ENCODE peak calls at places on chromosomes 13 and 19, in five cellular contexts. W is tibial nerve, G is lower leg skin, F is testis, L is heart left ventricle. P is an unnamed sample.

GRCh38 chr13:27298849-27299248 is 28.2 kb downstream of the RASL11A start:
- DNase-seq in W (no peak), G (no peak), F (no peak), L (no peak), P (no peak)

GRCh38 chr13:87671824-87672603 is 843 bp downstream of the SLITRK5 start:
- DNase-seq in W (no peak), G (no peak), F (no peak), L (no peak), P (peak)

GRCh38 chr19:5775668-5776309 is 8.8 kb downstream of the PRR22 start:
- DNase-seq in W (no peak), G (no peak), F (no peak), L (no peak), P (no peak)

GRCh38 chr19:32422435-32422834 is 16.9 kb downstream of the DPY19L3 start:
- DNase-seq in W (no peak), G (no peak), F (no peak), L (no peak), P (no peak)

GRCh38 chr19:49816616-49817015 is 1.5 kb upstream of the MED25 start:
- DNase-seq in W (no peak), G (no peak), F (no peak), L (no peak), P (no peak)

GRCh38 chr13:20714563-20715339 is 11.3 kb downstream of the IL17D start:
- DNase-seq in W (peak), G (peak), F (peak), L (peak), P (no peak)

GRCh38 chr13:22717036-22717435 is 463.7 kb upstream of the SGCG start:
- DNase-seq in W (no peak), G (no peak), F (peak), L (no peak), P (no peak)

GRCh38 chr19:56403261-56403660 is 871 bp upstream of the ZNF583 start:
- DNase-seq in W (no peak), G (no peak), F (no peak), L (no peak), P (no peak)

GRCh38 chr19:2229103-2230028 is 6.8 kb downstream of the PLEKHJ1 start:
- DNase-seq in W (no peak), G (no peak), F (no peak), L (no peak), P (no peak)

GRCh38 chr19:38539751-38540150 is 78.0 kb downstream of the MAP4K1 start:
- DNase-seq in W (no peak), G (no peak), F (no peak), L (no peak), P (no peak)

GRCh38 chr19:56066152-56067023 is 54.7 kb downstream of the ZNF787 start:
- DNase-seq in W (no peak), G (no peak), F (peak), L (peak), P (peak)

GRCh38 chr19:39405930-39406655 is 554 bp upstream of the ZFP36 start:
- DNase-seq in W (peak), G (no peak), F (peak), L (peak), P (peak)

DNA sequence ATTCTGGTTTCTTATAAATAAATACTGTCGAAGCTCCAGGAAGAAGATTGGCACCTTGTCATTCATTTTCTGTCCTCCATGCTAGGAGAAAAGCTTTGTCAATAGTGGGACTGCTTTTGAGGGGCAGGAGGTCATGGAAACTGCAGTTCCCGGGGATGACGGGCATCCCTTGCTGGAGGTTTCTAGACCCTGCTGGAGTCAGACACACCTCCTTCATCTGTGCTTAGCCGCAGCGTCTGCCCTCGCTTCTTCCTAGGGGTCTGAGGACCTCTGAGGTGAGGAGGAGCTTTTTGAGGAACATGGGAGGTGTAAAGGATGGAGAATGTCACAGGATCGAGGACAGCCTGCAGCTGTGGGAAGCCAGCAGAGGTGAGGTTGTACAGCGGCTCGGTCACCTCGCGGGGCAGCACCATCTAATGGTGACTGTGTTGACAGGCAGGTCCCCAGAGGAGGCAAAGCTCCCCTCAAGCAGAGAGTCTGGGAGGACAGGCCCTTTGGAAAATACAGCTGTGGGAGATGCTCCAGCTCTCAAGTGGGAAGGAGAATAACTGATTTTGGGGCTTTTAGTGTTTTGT is 172.7 kb upstream of the RNF113B start:
- DNase-seq in W (no peak), G (no peak), F (peak), L (no peak), P (no peak)
- TF ChIP-seq CTCF in W (no peak), G (no peak), F (no peak), L (peak), P (no peak)

DNA sequence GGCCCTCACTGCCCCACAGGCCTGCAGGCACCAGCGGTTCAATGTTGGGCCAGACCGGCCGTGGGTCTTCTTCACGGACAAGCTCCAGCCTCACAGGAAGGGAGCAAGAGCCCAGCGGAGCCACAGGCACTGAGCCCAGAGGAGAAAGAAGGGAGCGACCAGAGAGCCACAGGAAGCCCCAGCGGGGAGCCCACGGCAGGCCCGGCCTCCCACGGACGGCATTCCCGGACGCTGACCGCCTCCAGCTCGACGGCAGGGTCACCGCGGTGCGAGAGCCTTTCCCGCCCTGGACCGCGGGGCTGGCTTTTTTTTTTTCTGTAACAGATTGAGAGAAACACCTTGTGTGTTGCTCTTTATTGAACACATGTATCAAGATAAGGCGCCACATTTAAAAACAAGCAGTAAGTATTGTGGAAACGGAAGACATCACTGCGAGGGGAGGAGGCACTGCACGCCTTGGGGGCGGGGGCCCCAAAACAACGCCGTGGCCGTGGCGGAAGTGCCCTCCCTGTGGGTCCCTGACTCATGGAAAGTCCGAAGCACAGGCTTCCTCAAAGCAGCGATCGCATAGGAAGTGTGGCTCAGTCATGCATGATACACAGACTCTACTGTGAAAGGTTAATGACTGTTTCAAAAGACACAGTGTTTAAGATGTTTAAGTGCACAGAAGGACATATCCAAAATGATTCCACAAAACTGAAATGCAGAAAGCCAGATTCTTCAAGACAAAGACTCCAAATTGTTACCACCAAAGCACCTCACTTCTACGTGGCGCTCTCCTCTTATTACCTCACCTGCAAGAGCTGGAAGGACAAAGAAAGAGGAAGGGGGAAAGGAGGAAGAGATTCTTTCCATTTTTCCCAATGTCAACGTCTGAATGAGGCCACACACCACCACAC is 3.5 kb downstream of the RASA3 start:
- DNase-seq in W (peak), G (peak), F (peak), L (peak), P (peak)
- TF ChIP-seq POLR2A in W (peak), G (no peak), F (no peak), L (peak), P (no peak)

DNA sequence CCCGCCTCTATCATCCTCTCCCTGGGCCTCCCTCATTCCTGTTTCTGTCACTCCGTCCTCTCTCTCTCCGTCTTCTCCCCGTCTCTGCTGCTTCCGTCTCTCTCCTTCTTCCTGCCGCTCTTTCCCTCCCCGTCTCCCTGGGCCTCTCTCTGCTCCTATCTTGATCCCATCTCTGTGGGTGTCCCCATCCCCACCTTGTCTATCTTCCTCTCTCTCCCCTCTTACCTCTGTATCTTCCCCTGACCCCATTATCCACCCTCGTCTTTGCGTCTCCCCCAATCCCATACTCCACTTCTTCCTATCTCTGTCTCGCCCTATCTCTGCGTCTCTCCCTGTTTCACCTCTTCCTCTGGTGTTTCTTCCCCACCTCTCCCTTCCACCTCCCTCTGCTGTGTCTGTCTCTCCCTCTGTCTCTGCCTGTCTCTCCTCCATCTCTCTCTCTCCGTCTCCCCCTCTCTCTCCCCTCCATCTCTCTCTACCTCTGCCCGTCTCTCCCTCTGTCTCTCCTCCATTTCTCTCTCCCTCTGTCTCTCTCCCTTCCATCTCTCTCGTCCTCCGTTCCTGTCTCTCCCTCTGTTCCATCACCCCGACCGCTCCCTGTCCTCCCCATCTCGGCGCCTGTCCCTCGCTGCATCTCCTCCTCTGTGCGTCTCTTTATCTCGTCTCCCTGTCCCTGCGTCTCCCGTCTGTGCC is 4.3 kb downstream of the GRIN2D start:
- DNase-seq in W (no peak), G (no peak), F (no peak), L (no peak), P (no peak)
- H3K4me3 ChIP-seq in W (peak), G (peak), F (peak), L (peak), P (peak)

DNA sequence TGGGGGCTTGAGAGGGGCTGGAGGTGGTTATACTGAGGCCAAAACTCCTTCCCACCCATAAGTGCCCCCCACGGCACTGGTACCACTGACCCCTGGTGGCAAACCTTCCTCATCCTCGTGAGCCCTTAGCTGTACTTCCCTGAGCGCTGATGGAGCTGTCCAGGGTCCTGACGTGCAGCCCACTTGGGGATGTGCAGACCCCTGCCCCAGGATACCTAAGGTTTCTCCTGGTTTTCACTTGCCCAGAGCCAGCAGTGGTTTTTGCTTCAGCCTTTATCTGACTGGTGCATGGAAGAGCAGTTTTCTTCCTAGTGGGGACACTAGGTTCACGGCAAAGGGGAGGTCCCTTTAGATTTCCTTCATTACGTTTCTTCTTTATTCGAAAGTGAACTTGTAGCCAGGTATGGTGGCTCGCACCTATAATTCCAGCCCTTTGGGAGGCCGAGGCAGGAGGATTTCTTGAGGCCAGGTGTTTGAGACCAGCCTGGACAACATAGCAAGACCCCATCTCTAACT is 28.7 kb upstream of the KCTD15 start:
- DNase-seq in W (no peak), G (no peak), F (peak), L (no peak), P (no peak)
- TF ChIP-seq CTCF in W (no peak), G (no peak), F (no peak), L (no peak), P (no peak)

GRCh38 chr19:41893899-41894298 is 10.9 kb downstream of the ARHGEF1 start:
- DNase-seq in W (no peak), G (no peak), F (no peak), L (no peak), P (no peak)

GRCh38 chr19:41888926-41889325 is 5.9 kb downstream of the ARHGEF1 start:
- DNase-seq in W (no peak), G (no peak), F (no peak), L (no peak), P (no peak)

GRCh38 chr19:41894350-41894749 is 11.4 kb downstream of the ARHGEF1 start:
- DNase-seq in W (no peak), G (no peak), F (no peak), L (no peak), P (no peak)

GRCh38 chr19:41889896-41890295 is 6.9 kb downstream of the ARHGEF1 start:
- DNase-seq in W (no peak), G (no peak), F (no peak), L (no peak), P (no peak)

DNA sequence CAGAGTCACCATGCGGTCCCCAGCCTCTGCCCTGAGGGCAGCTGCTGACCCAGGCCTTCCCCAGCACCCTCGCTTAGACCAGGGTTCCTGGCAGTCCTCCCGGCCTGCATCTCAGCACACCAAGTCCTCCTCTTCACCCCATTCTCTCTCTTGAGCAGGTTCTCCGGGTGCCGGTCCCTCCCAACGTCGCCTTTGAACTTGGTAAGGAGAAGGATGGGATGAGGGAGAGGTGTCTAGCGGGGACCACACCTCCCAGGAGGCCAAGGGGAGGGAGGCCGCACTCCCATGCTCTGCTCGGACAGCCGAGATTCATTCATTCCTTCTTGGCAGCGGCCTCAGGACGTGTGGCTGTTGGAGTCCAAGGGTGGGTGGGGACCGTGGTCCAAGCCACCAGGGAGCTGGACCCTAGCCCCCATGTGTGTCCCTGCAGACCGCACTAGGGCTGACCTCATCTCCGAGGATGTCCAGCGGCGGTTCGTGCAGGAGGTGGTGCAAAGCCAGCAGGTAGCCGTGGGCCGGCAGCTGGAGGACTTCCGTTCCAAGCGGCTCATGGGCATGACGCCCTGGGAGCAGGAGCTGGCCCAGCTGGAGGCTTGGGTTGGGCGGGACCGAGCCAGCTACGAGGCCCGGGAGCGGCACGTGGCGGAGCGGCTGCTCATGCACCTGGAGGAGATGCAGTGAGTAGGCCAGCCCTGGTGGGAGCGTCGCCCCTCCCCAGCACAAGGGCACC is 9.4 kb downstream of the ARHGEF1 start:
- DNase-seq in W (no peak), G (no peak), F (no peak), L (no peak), P (no peak)
- TF ChIP-seq POLR2A in W (no peak), G (no peak), F (no peak), L (no peak), P (no peak)

GRCh38 chr19:51570962-51571575 is at the start of gene ZNF175:
- DNase-seq in W (peak), G (peak), F (peak), L (peak), P (peak)

GRCh38 chr19:51572415-51572814 is 1.3 kb downstream of the ZNF175 start:
- DNase-seq in W (no peak), G (no peak), F (no peak), L (no peak), P (no peak)

GRCh38 chr19:51572908-51573307 is 1.8 kb downstream of the ZNF175 start:
- DNase-seq in W (no peak), G (no peak), F (no peak), L (no peak), P (no peak)

GRCh38 chr19:51571599-51571998 is 516 bp downstream of the ZNF175 start:
- DNase-seq in W (no peak), G (no peak), F (no peak), L (no peak), P (no peak)

DNA sequence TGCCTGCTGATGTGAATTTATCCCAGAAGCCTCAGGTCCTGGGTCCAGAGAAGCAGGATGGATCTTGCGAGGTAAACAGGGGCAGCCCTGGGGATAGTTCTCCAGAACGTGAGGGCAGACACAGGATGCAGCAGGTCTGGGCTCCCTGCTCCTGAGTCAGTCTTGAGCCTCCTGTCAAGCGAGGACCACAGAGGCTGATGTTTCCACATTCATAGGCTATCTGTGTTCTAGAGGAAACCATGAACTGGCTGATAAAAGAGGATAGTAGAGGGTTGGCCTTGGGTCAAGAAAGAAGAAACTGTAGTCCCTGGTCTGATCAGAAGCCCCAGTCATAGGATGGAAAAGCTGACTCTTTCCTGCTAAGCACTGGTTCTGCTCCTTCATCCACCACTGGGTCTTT is 2.2 kb downstream of the ZNF175 start:
- DNase-seq in W (no peak), G (no peak), F (no peak), L (no peak), P (no peak)
- H3K4me3 ChIP-seq in W (no peak), G (no peak), F (no peak), L (no peak), P (no peak)

GRCh38 chr19:50838239-50838638 is 4.9 kb upstream of the KLK15 start:
- DNase-seq in W (no peak), G (no peak), F (no peak), L (no peak), P (no peak)
- TF ChIP-seq CTCF in W (no peak), G (no peak), F (no peak), L (no peak), P (no peak)

P was measured in Peyer's patch.